ENCODE peak calls at places on chromosomes 3 and 15, in eight cellular contexts. F is Right ventricle myocardium superior; C is COR-L47; W is C1 segment of cervical spinal cord; J is RKO; S is T1000; I is activated T-cell treated with anti-CD3 and anti-CD28 coated beads for 24 hours; A is stimulated activated CD4-positive, alpha-beta T cell treated with anti-CD3 and anti-CD28 coated beads, Interleukin-2, amount 100 ng/mL, for 24 hours. R is an unnamed sample.

GRCh38 chr3:183265157-183265642 is 12.1 kb downstream of the B3GNT5 start:
- DNase-seq in A (no peak), I (no peak), F (peak), S (no peak), C (peak), J (no peak), W (no peak), R (no peak)

GRCh38 chr15:51203797-51204196 is 109.1 kb upstream of the TNFAIP8L3 start:
- DNase-seq in I (no peak), W (no peak), C (no peak), F (no peak), A (no peak), S (no peak), J (no peak), R (no peak)

GRCh38 chr3:52183786-52184445 is 14.0 kb upstream of the ALAS1 start:
- DNase-seq in F (no peak), J (no peak), A (no peak), I (no peak), C (no peak), S (no peak), W (no peak), R (no peak)

GRCh38 chr15:89690276-89691218 is at the start of the genes PEX11A and WDR93:
- DNase-seq in C (peak), W (no peak), F (peak), A (peak), I (peak), J (peak), S (peak), R (peak)

GRCh38 chr3:23288286-23288685 is 85.2 kb downstream of the UBE2E2 start:
- DNase-seq in A (no peak), W (no peak), F (no peak), J (no peak), C (no peak), S (no peak), I (no peak), R (no peak)

GRCh38 chr3:10962481-10963036 is 30.0 kb upstream of the SLC6A1 start:
- DNase-seq in C (peak), F (no peak), J (no peak), A (no peak), S (no peak), W (no peak), I (no peak), R (no peak)

GRCh38 chr15:64837502-64837901 is 4.2 kb upstream of the PLEKHO2 start:
- DNase-seq in S (no peak), A (no peak), F (no peak), C (no peak), I (no peak), W (no peak), J (no peak), R (no peak)

GRCh38 chr15:64558460-64559179 is 98.2 kb downstream of the ZNF609 start:
- DNase-seq in I (no peak), S (no peak), W (no peak), C (no peak), F (no peak), A (no peak), J (no peak), R (no peak)

GRCh38 chr3:132535575-132536441 is 61.3 kb upstream of the ACKR4 start:
- DNase-seq in I (peak), F (peak), C (peak), J (peak), A (peak), S (peak), W (no peak), R (no peak)

GRCh38 chr3:73733796-73734195 is 109.1 kb upstream of the PDZRN3 start:
- DNase-seq in S (no peak), F (no peak), J (no peak), A (no peak), C (no peak), I (no peak), W (no peak), R (no peak)

GRCh38 chr3:183577336-183577735 is 21.8 kb upstream of the KLHL6 start:
- DNase-seq in I (no peak), S (no peak), F (no peak), A (no peak), J (no peak), W (no peak), C (peak), R (no peak)

GRCh38 chr15:85792872-85793621 is 1.7 kb downstream of the KLHL25 start:
- DNase-seq in S (no peak), W (no peak), A (peak), C (no peak), F (no peak), J (peak), I (no peak), R (no peak)

GRCh38 chr3:178802993-178803693 is 266.9 kb downstream of the KCNMB2 start:
- DNase-seq in S (no peak), A (no peak), I (no peak), C (peak), W (no peak), J (no peak), F (no peak), R (no peak)

GRCh38 chr15:101070502-101071273 is 151.5 kb downstream of the LRRK1 start:
- DNase-seq in J (peak), C (no peak), S (no peak), F (no peak), W (no peak), I (no peak), A (no peak), R (peak)

GRCh38 chr3:136667081-136667480 is 85.1 kb downstream of the STAG1 start:
- DNase-seq in I (no peak), C (no peak), W (no peak), J (no peak), A (no peak), S (no peak), F (no peak), R (no peak)

GRCh38 chr15:57415559-57415958 is 39.3 kb downstream of the CGNL1 start:
- DNase-seq in A (no peak), I (no peak), C (no peak), F (peak), S (no peak), J (no peak), W (no peak), R (no peak)

GRCh38 chr3:144942093-144942492 is 970.5 kb downstream of the DIPK2A start:
- DNase-seq in A (no peak), C (no peak), F (no peak), S (no peak), W (no peak), J (no peak), I (no peak), R (no peak)

GRCh38 chr3:195999896-196000295 is 82.0 kb downstream of the TFRC start:
- DNase-seq in S (no peak), J (no peak), W (no peak), A (no peak), C (no peak), F (no peak), I (no peak), R (no peak)

R was measured in RWPE2.